ENCODE peak calls at places on chromosome 16, in seven cellular contexts. R, P, O, W, S, Q and N are unnamed samples.

GRCh38 chr16:11972128-11972527 is 4.4 kb upstream of the SNX29 start:
- DNase-seq in O (peak; percentile 29), S (no peak), Q (no peak), W (no peak), R (peak; percentile 23), P (no peak), N (peak; percentile 40)

GRCh38 chr16:21300309-21301167 is 22.4 kb upstream of the CRYM start:
- DNase-seq in P (peak; percentile 89), O (peak; percentile 100), W (peak; percentile 100), S (peak; percentile 100), R (peak; percentile 98), Q (no peak), N (peak; percentile 100)

GRCh38 chr16:17989255-17989654 is 347.3 kb downstream of the NPIPA8 start:
- DNase-seq in Q (no peak), O (no peak), S (no peak), P (no peak), W (no peak), R (no peak), N (no peak)

GRCh38 chr16:87966685-87967185 is 15.5 kb downstream of the BANP start:
- DNase-seq in O (no peak), Q (no peak), R (no peak), W (no peak), S (no peak), P (no peak), N (no peak)

GRCh38 chr16:50539822-50540710 is 8.1 kb upstream of the NKD1 start:
- DNase-seq in W (no peak), R (no peak), S (no peak), Q (no peak), O (no peak), P (no peak), N (no peak)

GRCh38 chr16:81313731-81314602 is 795 bp upstream of the GAN start:
- DNase-seq in P (no peak), R (no peak), O (no peak), S (peak; percentile 53), W (no peak), Q (no peak), N (peak; percentile 14)

GRCh38 chr16:70437582-70438324 is 1.1 kb downstream of the ST3GAL2 start:
- DNase-seq in W (no peak), Q (no peak), R (peak; percentile 9), O (peak; percentile 61), P (no peak), S (peak; percentile 61), N (peak; percentile 62)

GRCh38 chr16:35134471-35134870 is 1675.1 kb downstream of the TP53TG3F start:
- DNase-seq in R (peak; percentile 32), P (no peak), Q (no peak), W (no peak), S (no peak), O (no peak), N (no peak)

GRCh38 chr16:76970087-76970744 is 220.8 kb upstream of the MON1B start:
- DNase-seq in P (no peak), W (no peak), R (peak; percentile 65), S (no peak), O (peak; percentile 67), Q (no peak), N (peak; percentile 73)

GRCh38 chr16:11682655-11683096 is 14.4 kb downstream of the SNN start:
- DNase-seq in R (no peak), W (peak; percentile 83), O (peak; percentile 93), P (no peak), Q (no peak), S (peak; percentile 88), N (peak; percentile 91)

DNA sequence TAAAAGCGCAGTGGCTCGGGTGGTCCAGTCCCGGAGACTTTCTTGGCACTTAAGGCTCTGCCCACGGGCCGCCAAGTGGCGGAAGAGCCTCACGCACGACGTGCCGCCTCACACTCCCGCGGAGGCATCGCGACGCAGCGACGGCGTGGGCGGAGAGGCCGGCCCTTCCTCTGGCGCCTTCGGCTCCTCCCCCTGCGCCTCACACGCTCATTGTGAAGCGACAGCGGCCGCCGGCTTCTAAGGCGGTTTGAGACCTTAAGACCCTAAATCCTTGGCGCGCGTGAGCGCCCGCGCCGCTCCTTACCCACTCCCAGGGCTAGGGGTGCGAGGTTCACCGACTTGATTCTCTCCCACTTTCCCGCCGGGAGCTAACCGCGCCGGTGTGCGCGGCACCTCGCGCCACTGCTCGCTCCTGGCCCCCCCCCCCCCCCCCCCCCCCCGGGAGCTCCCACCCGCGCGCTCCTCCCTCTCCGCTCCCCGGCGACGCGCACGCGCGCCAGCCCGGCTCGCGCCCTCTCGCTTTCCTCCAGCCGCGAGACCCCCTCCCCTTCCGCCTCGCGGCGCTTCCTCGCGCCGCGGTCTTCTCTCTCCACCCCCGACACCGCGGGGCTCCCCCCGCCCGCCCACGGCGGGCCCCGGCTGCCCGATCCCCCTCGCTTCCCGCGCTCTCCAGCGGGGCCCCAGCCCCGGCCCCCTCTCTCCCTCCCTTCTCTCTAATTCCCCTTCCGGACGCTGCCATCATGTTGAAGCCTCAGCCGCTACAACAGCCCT is at the start of gene ATXN2L:
- DNase-seq in W (peak; percentile 93), Q (peak; percentile 96), P (peak; percentile 98), S (peak; percentile 97), O (peak; percentile 97), R (peak; percentile 90), N (peak; percentile 98)
- H3K4me3 ChIP-seq in W (peak within 1 kb of the TSS; percentile 98), Q (peak within 1 kb of the TSS; percentile 94), P (peak within 1 kb of the TSS; percentile 100), S (peak within 1 kb of the TSS; percentile 100), O (peak within 1 kb of the TSS; percentile 79), R (peak within 1 kb of the TSS; percentile 96), N (peak within 1 kb of the TSS; percentile 97)

GRCh38 chr16:63719926-63720325 is 1401.9 kb downstream of the CDH11 start:
- DNase-seq in W (no peak), R (no peak), O (no peak), S (no peak), P (no peak), Q (no peak), N (no peak)

GRCh38 chr16:63714876-63715275 is 1407.0 kb downstream of the CDH11 start:
- DNase-seq in S (no peak), O (no peak), Q (no peak), W (no peak), R (no peak), P (no peak), N (no peak)

GRCh38 chr16:63720848-63721247 is 1401.0 kb downstream of the CDH11 start:
- DNase-seq in P (no peak), O (no peak), Q (no peak), W (no peak), S (no peak), R (no peak), N (peak; percentile 22)
- TF ChIP-seq CTCF in P (no peak), O (peak; percentile 7), Q (no peak), W (no peak), S (peak; percentile 48), R (no peak), N (peak; percentile 44)

GRCh38 chr16:22813223-22813945 is 578 bp upstream of the HS3ST2 start:
- DNase-seq in O (peak; percentile 35), Q (no peak), S (peak; percentile 23), R (peak; percentile 6), P (peak; percentile 49), W (no peak), N (peak; percentile 27)
- H3K4me3 ChIP-seq in O (no peak overlapping the region), Q (no peak overlapping the region), S (peak overlapping the region; percentile 36), R (no peak overlapping the region), P (no peak overlapping the region), W (no peak overlapping the region), N (no peak overlapping the region)

DNA sequence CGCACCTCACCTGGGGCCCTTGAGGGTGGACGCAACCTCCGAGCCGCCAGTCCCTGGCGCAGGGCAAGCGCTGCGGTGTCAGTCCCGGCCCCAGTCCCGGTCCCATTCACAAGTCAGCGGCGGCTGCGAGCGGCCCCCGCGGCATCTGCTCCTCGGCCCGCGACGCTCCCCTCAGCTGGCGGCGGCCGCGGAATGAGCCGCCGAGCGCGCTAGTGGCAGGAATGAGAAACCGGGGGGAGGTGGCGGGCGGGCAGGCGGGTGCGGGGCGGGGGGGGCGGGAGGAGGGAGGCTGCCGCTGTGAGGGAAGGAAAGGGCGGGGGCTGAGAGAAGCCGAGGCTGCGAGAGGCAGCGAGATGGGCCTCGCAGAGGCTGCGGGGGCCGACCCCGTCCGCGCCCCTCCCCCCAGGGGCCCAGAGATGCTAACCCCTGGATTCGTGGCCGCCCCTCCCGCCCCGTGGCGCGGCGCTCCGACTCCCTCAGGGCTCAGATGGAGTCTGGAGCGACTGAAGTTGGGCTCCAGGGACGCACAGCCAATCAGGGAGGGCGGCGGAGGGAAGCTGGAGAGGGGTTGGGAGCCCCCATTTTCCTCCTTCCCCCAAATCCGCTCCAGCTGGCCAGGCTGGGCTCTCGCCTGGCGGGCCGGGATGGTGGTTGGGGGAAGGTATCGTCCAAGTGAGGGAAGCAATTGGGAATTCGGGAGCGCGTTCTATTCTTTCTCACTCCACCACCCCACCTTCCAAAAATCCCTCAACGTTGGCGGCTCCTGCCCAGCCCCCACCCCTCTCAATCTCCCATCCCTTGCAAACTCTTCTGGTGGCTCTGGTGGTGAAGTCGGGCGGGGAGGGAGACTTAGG is at the start of gene CDH11:
- DNase-seq in Q (no peak), R (peak; percentile 65), W (peak; percentile 55), O (peak; percentile 76), S (peak; percentile 94), P (peak; percentile 58), N (peak; percentile 89)
- TF ChIP-seq CTCF in Q (no peak), R (no peak), W (peak; percentile 44), O (peak; percentile 26), S (peak; percentile 24), P (no peak), N (peak; percentile 5)

DNA sequence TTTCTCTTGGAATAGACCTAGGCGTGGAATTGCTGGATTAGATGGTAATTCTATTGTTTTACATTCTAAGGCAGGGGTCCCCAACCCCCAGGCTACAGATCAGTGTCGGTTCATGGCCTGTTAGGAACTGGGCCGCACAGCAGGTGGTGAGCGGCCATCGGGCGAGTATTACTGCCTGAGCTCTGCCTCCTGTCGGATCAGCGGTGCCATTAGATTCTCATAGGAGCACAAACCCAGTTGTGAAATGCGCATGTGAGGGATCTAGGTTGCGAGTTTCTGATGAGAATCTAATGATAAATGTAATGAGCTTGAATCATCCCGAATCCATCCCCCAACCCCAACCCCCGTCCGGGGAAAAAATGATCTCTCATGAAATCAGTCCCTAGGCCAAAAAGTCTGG is 23.0 kb downstream of the NLRC5 start:
- DNase-seq in Q (no peak), S (no peak), R (no peak), W (no peak), P (no peak), O (no peak), N (no peak)
- H3K4me3 ChIP-seq in Q (no peak overlapping the region), S (no peak overlapping the region), R (no peak overlapping the region), W (no peak overlapping the region), P (no peak overlapping the region), O (no peak overlapping the region), N (no peak overlapping the region)

GRCh38 chr16:1335996-1336395 is 2.6 kb downstream of the BAIAP3 start:
- DNase-seq in Q (peak; percentile 38), P (no peak), S (no peak), W (no peak), R (no peak), O (no peak), N (no peak)
- TF ChIP-seq CTCF in Q (no peak), P (no peak), S (no peak), W (peak; percentile 20), R (no peak), O (no peak), N (no peak)